ENCODE peak calls at places on chromosomes 13 and 19, in five cellular contexts. J is neuronal stem cell, O is body of pancreas, T is HCT116, U is fibroblast of lung. P is an unnamed sample. For H3K4me1, the result is how much of the 10 kb centered on the place peaks cover.

GRCh38 chr13:36430247-36431203 is 1.8 kb upstream of the CCNA1 start:
- DNase-seq in J (no peak), O (peak), T (no peak), U (no peak), P (peak)

GRCh38 chr19:42178791-42179500 is 38.5 kb downstream of the DEDD2 start:
- DNase-seq in J (peak), O (no peak), T (no peak), U (no peak), P (peak)

GRCh38 chr19:23071087-23071511 is 45.7 kb upstream of the ZNF730 start:
- DNase-seq in J (no peak), O (peak), T (no peak), U (peak), P (peak)

GRCh38 chr19:3606174-3606689 is 443 bp downstream of the TBXA2R start:
- DNase-seq in J (no peak), O (peak), T (peak), U (no peak), P (no peak)

GRCh38 chr19:4922530-4923378 is 13.5 kb downstream of the UHRF1 start:
- DNase-seq in J (no peak), O (no peak), T (no peak), U (no peak), P (no peak)

GRCh38 chr13:94548382-94549240 is 47.3 kb downstream of the TGDS start:
- DNase-seq in J (no peak), O (peak), T (peak), U (peak), P (peak)

GRCh38 chr13:111920932-111921705 is 145.8 kb upstream of the SOX1 start:
- DNase-seq in J (no peak), O (no peak), T (no peak), U (no peak), P (no peak)

GRCh38 chr13:51562011-51562671 is 22.1 kb upstream of the WDFY2 start:
- DNase-seq in J (no peak), O (no peak), T (no peak), U (no peak), P (no peak)

GRCh38 chr13:80337706-80338105 is 3.2 kb downstream of the SPRY2 start:
- DNase-seq in J (no peak), O (no peak), T (no peak), U (peak), P (peak)

GRCh38 chr19:904545-904944 is 8.5 kb downstream of the R3HDM4 start:
- DNase-seq in J (no peak), O (no peak), T (no peak), U (no peak), P (no peak)

GRCh38 chr13:73696713-73697112 is 437.5 kb downstream of the KLF12 start:
- DNase-seq in J (no peak), O (no peak), T (no peak), U (no peak), P (no peak)

GRCh38 chr13:40352807-40353562 is 313.5 kb downstream of the FOXO1 start:
- DNase-seq in J (no peak), O (peak), T (no peak), U (peak), P (peak)

DNA sequence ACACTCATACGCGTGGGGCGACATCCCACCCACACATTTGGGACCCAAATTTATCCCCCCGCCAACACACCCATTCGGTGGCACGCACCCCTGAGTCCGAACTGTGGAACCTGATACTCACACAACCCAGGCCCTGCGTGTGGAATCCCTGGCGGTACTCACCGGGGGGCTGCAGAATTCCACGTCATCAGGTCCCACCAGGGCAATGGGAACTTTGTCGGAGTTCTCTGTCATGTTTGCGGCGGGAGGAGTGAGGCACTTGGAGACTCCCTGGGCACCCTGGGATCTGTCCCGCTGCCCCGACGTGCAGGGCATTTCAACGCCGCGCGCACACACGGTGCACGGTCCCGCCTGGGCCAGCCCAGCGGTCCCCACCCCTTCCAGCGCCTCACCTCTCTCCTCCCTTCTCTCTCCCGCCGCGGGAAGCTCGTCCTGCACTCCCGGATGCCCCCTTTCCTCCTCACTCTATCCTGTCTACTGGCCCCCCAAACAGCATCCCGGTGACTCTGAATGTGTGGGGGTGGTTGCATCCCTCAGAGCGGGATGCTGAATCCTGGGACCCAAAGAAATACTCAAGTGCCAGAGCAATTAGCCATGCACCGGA is at the start of gene CNMD:
- DNase-seq in J (no peak), O (no peak), T (no peak), U (no peak), P (peak)
- H3K27ac ChIP-seq in J (no peak), O (no peak), T (no peak), U (no peak), P (no peak)

GRCh38 chr19:28883241-28883693 is 329.7 kb downstream of the UQCRFS1 start:
- DNase-seq in J (no peak), O (no peak), T (no peak), U (peak), P (peak)
- H3K4me1 ChIP-seq in J (under half), O (under half), T (under half), U (under half), P (under half)

GRCh38 chr19:38840583-38840968 is 9.0 kb upstream of the ECH1 start:
- DNase-seq in J (no peak), O (peak), T (no peak), U (no peak), P (no peak)

GRCh38 chr19:38838986-38839761 is 7.6 kb upstream of the ECH1 start:
- DNase-seq in J (no peak), O (no peak), T (no peak), U (no peak), P (no peak)

GRCh38 chr19:38841180-38841766 is 8.5 kb downstream of the HNRNPL start:
- DNase-seq in J (no peak), O (no peak), T (no peak), U (no peak), P (no peak)

GRCh38 chr19:38838208-38838985 is 6.8 kb upstream of the ECH1 start:
- DNase-seq in J (no peak), O (peak), T (peak), U (no peak), P (no peak)

GRCh38 chr19:38839816-38840582 is 8.4 kb upstream of the ECH1 start:
- DNase-seq in J (no peak), O (peak), T (no peak), U (no peak), P (no peak)
- H3K27ac ChIP-seq in J (no peak), O (peak), T (peak), U (no peak), P (peak)

GRCh38 chr19:39163621-39164020 is 33.1 kb upstream of the NCCRP1 start:
- DNase-seq in J (no peak), O (peak), T (no peak), U (no peak), P (no peak)
- H3K4me1 ChIP-seq in J (under half), O (half or more), T (under half), U (under half), P (under half)

DNA sequence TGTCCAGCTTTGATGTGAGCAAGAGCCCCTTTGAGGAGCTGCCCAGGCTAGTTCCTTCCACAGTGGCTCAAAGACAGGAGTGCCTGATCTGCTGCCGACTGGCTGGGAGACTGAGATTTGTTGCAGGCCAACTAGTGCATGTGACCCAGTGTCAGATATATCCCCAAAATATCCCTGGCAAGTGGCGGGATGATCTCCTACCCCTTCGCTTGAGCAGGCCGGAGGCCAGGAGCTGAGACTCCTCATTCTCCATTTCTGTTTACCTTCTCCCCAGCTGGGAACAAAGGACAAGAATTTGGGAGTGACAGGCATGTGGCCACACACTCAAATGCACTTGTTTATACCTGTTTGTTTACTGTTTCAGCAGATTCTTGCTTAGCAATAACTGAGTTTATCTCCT is 37.1 kb upstream of the XPO4 start:
- DNase-seq in J (no peak), O (no peak), T (no peak), U (no peak), P (no peak)
- H3K27ac ChIP-seq in J (no peak), O (no peak), T (no peak), U (no peak), P (peak)

DNA sequence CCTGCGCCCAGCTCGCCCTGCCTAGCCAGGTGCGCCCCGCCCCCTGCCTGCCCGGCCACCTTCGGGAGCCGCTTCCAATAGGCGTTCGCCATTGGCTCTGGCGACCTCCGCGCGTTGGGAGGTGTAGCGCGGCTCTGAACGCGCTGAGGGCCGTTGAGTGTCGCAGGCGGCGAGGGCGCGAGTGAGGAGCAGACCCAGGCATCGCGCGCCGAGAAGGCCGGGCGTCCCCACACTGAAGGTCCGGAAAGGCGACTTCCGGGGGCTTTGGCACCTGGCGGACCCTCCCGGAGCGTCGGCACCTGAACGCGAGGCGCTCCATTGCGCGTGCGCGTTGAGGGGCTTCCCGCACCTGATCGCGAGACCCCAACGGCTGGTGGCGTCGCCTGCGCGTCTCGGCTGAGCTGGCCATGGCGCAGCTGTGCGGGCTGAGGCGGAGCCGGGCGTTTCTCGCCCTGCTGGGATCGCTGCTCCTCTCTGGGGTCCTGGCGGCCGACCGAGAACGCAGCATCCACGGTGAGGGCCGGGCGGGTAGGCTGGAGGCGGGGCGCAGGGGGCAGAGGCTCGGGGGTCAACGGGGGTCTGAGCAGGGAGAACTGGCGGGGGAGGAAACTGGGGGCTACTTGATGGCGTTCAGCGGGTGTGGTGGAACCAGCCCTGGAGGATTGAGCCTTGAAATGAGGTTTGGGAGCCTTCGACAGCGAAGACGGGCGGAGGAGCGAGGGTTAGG is at the start of gene SPINT2:
- DNase-seq in J (peak), O (peak), T (peak), U (no peak), P (no peak)
- H3K4me1 ChIP-seq in J (under half), O (half or more), T (half or more), U (under half), P (under half)

GRCh38 chr19:43561144-43561970 is 14.0 kb downstream of the XRCC1 start:
- DNase-seq in J (no peak), O (no peak), T (no peak), U (no peak), P (no peak)
- H3K27ac ChIP-seq in J (no peak), O (no peak), T (no peak), U (peak), P (no peak)

DNA sequence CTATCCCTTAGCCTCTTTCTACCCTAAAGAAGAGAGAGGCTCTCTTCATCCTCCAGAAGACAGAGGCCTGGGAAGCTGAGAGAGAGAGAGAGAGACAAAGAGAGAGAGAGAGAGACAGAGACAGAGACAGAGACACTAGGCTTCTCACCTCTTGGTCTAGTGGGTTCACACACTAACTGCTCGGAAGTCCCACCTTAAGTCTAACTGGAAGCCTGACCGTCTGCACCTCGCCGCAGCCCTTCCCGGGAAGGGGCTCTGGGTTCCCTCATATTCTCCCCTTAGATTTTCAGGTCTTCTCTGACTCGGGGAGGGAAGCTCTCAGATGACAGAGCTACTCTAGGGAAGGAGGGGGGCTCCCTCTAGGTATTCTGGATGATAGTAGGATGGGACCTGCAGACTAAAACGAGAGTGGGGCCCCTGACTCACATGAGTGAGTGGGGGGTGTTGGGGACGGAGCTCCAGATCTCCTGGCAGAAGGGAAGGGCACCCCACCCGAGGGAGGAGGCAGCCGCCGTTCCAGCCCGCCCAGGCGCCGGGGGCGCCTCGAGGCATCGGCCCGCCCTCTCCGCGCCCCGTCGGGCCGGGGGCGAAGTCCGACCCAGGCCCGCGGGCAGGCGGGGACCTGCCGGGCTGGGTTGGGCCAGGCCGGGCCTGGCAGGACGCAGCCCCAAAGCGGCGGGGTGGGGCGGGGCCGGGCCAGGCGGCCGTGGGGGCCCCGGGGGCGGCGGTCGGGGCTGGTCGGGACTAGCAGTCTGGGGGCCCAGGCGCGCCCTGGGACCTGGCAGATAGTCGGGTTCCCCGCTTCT is 2.0 kb upstream of the JUNB start:
- DNase-seq in J (no peak), O (no peak), T (no peak), U (no peak), P (no peak)
- H3K4me1 ChIP-seq in J (under half), O (half or more), T (half or more), U (under half), P (under half)

P was measured in cardiac muscle cell.